ENCODE peak calls at places on chromosomes 11 and 22, in five cellular contexts. B is A549, X is Panc1, G is K562, P is HCT116. N is an unnamed sample.

GRCh38 chr11:76601712-76602111 is 68.8 kb downstream of the LRRC32 start:
- DNase-seq in B (no peak), X (no peak), G (no peak), P (no peak), N (no peak)

GRCh38 chr11:76888989-76889388 is 28.3 kb downstream of the ACER3 start:
- DNase-seq in B (no peak), X (no peak), G (peak), P (no peak), N (no peak)

GRCh38 chr11:102473543-102473942 is 21.0 kb upstream of the TMEM123 start:
- DNase-seq in B (no peak), X (no peak), G (no peak), P (no peak), N (no peak)

GRCh38 chr11:10348650-10349280 is 43.9 kb downstream of the ADM start:
- DNase-seq in B (no peak), X (no peak), G (no peak), P (no peak), N (no peak)

GRCh38 chr11:9266926-9267325 is 1.8 kb upstream of the DENND5A start:
- DNase-seq in B (no peak), X (no peak), G (no peak), P (no peak), N (no peak)

GRCh38 chr11:102117472-102118113 is 7.3 kb downstream of the YAP1 start:
- DNase-seq in B (no peak), X (no peak), G (no peak), P (no peak), N (no peak)

GRCh38 chr11:101863361-101863760 is 51.4 kb upstream of the CEP126 start:
- DNase-seq in B (no peak), X (no peak), G (no peak), P (no peak), N (no peak)

GRCh38 chr11:92453055-92453454 is 228.4 kb downstream of the FAT3 start:
- DNase-seq in B (no peak), X (no peak), G (no peak), P (no peak), N (no peak)

GRCh38 chr11:130775306-130776043 is 140.8 kb downstream of the SNX19 start:
- DNase-seq in B (peak), X (no peak), G (no peak), P (no peak), N (no peak)

DNA sequence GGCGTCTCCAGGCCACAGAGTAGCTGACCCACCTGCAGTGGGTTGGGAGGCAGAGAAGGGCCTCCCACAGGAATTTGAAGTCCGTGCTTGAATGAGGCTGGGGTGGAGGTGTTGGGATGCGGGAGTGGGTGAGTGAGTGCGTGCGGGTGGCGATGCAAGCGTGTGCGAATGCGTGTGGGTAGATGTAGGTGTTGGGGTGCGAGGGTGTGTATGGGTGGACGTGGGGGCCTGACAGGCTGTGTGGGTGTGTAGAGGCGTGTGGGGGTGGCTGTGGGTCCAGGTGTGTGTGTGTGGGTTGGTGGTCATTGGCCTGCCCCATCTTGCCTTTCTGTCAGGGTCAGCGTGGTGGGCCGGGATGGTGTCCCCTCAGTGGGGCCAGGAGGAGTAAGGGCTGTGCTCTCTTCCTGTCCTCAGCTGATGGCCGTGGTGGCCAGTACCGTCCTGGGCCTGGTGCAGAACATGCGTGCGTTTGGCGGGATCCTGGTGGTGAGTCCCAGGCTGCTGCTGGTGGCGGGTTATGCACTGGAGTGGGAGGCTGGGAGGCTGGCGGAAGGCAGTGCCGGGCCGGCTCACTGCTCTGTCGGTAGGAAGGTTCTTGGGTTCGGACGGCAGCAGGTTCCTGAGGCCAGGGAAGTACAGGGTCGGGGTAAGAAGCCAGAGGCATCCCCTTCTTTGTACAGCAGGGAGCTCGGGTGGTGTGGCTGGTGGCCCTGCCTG is 35.0 kb downstream of the TPCN2 start:
- DNase-seq in B (no peak), X (no peak), G (no peak), P (no peak), N (no peak)
- TF ChIP-seq CTCF in B (no peak), X (no peak), G (no peak), P (no peak), N (no peak)

GRCh38 chr22:19106886-19107729 is 15.1 kb downstream of the DGCR2 start:
- DNase-seq in B (no peak), X (no peak), G (no peak), P (no peak), N (no peak)
- TF ChIP-seq REST in B (no peak), X (no peak), G (peak), P (no peak), N (no peak)

DNA sequence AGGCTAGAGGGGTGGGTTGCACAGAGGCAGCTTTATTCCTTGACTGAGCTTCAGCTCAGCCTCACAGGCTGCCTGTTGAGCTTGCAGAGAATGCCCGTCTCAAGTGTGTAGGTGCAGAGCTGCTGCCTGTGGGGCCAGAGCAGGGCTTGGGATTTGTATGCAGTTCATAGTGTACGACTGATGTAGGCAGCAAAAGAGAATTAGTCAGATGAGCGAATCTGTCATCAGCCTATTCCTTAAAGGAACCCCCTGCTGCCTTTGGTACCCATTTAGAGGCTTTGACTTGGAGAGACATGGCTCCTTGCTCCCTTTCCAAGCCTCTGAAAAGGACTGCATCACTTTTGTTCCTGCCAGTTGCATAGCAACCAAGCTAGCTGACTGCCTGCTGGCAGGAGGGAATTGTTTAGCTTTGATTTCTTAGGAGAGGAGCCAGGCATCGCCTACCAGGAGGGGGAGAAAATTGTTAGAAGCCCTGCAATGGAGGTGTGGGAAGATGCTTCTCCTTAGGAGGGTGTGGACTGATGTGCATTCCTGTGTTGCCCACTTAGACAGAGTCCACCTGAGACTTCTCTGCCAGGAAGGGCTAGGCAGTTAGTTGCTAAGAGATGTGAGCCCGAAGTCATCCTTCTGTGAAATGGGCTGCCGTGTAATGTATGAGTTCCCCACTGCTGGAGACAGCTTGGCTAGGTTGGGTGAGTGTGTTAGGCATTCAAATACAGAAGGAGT is 10.9 kb downstream of the ACO2 start:
- DNase-seq in B (no peak), X (no peak), G (no peak), P (no peak), N (peak)
- TF ChIP-seq CTCF in B (no peak), X (no peak), G (no peak), P (no peak), N (no peak)

GRCh38 chr22:46001426-46002106 is 24.6 kb upstream of the WNT7B start:
- DNase-seq in B (no peak), X (no peak), G (no peak), P (no peak), N (no peak)
- TF ChIP-seq REST in B (no peak), X (no peak), G (no peak), P (no peak), N (no peak)

GRCh38 chr11:44566952-44567875 is 1.8 kb downstream of the CD82 start:
- DNase-seq in B (no peak), X (no peak), G (no peak), P (no peak), N (no peak)
- TF ChIP-seq CTCF in B (no peak), X (no peak), G (no peak), P (no peak), N (no peak)

DNA sequence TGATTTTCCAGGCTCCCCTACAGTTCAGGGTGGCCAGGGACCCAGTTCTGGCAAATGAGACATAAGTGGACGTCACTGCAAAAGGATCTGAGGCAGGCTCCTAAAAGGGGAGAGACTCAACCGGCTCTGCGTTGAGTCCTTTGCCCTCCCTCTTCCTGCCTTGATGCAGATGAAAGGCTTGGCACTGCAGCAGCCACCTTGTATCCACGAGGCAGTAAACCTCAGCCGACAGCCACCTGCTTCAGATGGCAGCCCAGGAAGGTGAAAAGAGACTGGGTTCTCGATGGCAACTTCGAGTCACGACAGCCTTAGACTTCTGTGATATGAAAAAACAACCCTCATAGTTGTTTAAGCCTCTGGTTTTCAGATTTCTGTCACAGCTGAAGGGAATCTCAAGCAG is 14.7 kb upstream of the TREH start:
- DNase-seq in B (no peak), X (no peak), G (no peak), P (no peak), N (no peak)
- TF ChIP-seq REST in B (no peak), X (no peak), G (no peak), P (no peak), N (no peak)

DNA sequence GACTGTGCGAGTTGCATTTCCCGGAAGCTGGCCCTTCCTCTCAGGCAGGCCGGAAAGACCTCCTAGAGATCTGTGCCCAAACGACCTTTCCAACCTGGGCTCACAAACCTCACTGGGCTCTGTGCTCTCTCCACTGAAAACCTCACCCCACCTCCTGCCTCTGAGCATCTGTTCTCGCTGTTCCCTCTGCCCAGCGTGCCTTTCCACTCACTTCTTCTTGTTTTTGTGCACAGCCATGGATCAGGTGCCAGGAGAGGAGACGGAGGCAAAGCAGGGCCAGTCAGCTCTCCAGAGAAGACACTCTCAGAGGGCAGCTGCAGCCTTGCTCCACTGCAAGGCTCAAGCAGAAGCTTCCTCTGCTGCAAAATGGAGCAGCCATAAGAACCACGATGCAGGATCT is 10.9 kb upstream of the CPT1A start:
- DNase-seq in B (no peak), X (no peak), G (no peak), P (no peak), N (no peak)
- TF ChIP-seq CTCF in B (no peak), X (no peak), G (no peak), P (no peak), N (no peak)

GRCh38 chr11:16350125-16350524 is 6.2 kb downstream of the SOX6 start:
- DNase-seq in B (no peak), X (no peak), G (no peak), P (no peak), N (no peak)
- TF ChIP-seq REST in B (no peak), X (no peak), G (no peak), P (no peak), N (no peak)